ENCODE peak calls at places on chromosomes 1 and 21, in eight cellular contexts. U is psoas muscle, V is stomach, S is left ventricle myocardium inferior, X is mucosa of descending colon, D is PC-3, J is fibroblast of lung, G is astrocyte. Q is an unnamed sample.

GRCh38 chr1:7954683-7955082 is 6.8 kb upstream of the PARK7 start:
- DNase-seq in S (no peak), D (no peak), G (no peak), J (no peak), X (no peak), U (no peak), V (no peak), Q (no peak)

GRCh38 chr1:65799601-65800000 is 6.9 kb downstream of the PDE4B start:
- DNase-seq in V (no peak), S (no peak), D (no peak), G (no peak), U (no peak), X (no peak), J (no peak), Q (no peak)

GRCh38 chr1:237223419-237223818 is 181.4 kb downstream of the RYR2 start:
- DNase-seq in G (no peak), V (no peak), U (no peak), X (no peak), S (no peak), D (no peak), J (no peak), Q (no peak)

GRCh38 chr21:46413365-46413696 is 45.4 kb upstream of the DIP2A start:
- DNase-seq in S (no peak), D (no peak), G (no peak), X (peak; percentile 16), V (no peak), U (no peak), J (no peak), Q (peak; percentile 15)

GRCh38 chr1:90959352-90960206 is 62.3 kb downstream of the ZNF644 start:
- DNase-seq in S (no peak), U (no peak), G (peak; percentile 49), J (peak; percentile 57), V (no peak), D (peak; percentile 51), X (no peak), Q (no peak)

GRCh38 chr21:17461582-17461981 is 51.3 kb upstream of the CXADR start:
- DNase-seq in J (peak; percentile 42), U (no peak), V (no peak), X (no peak), G (peak; percentile 22), S (no peak), D (peak; percentile 12), Q (no peak)

GRCh38 chr1:48526045-48526714 is 54.2 kb upstream of the SPATA6 start:
- DNase-seq in X (no peak), G (no peak), V (peak; percentile 39), J (peak; percentile 7), S (no peak), D (peak; percentile 35), U (no peak), Q (no peak)

GRCh38 chr1:15820478-15820877 is 13.0 kb upstream of the UQCRHL start:
- DNase-seq in U (no peak), V (no peak), D (no peak), S (no peak), J (peak; percentile 60), X (no peak), G (peak; percentile 41), Q (no peak)

GRCh38 chr1:203818399-203818798 is 23.0 kb downstream of the ZBED6 start:
- DNase-seq in D (no peak), J (no peak), U (no peak), V (no peak), X (no peak), S (no peak), G (no peak), Q (no peak)

GRCh38 chr1:27993241-27993640 is 33.5 kb downstream of the XKR8 start:
- DNase-seq in V (no peak), G (no peak), X (no peak), U (no peak), S (no peak), D (no peak), J (no peak), Q (no peak)

GRCh38 chr1:118488776-118489175 is 303.7 kb upstream of the SPAG17 start:
- DNase-seq in J (no peak), U (no peak), X (no peak), D (no peak), S (no peak), V (no peak), G (no peak), Q (no peak)

GRCh38 chr21:41668051-41668541 is 98.8 kb downstream of the RIPK4 start:
- DNase-seq in V (no peak), D (no peak), J (no peak), S (no peak), U (no peak), X (no peak), G (no peak), Q (no peak)

GRCh38 chr1:185010361-185010760 is 35.0 kb upstream of the RNF2 start:
- DNase-seq in X (no peak), J (no peak), U (no peak), V (no peak), D (no peak), G (no peak), S (no peak), Q (no peak)

GRCh38 chr1:111127923-111128643 is 11.8 kb downstream of the DRAM2 start:
- DNase-seq in D (no peak), V (no peak), G (no peak), S (no peak), U (no peak), J (no peak), X (no peak), Q (no peak)

GRCh38 chr1:64851664-64852063 is 106.8 kb downstream of the RAVER2 start:
- DNase-seq in D (no peak), S (no peak), X (no peak), V (no peak), J (no peak), U (no peak), G (no peak), Q (no peak)

GRCh38 chr1:199010933-199011332 is 372.1 kb downstream of the PTPRC start:
- DNase-seq in U (no peak), X (no peak), V (no peak), S (no peak), D (no peak), G (peak; percentile 29), J (peak; percentile 34), Q (no peak)

DNA sequence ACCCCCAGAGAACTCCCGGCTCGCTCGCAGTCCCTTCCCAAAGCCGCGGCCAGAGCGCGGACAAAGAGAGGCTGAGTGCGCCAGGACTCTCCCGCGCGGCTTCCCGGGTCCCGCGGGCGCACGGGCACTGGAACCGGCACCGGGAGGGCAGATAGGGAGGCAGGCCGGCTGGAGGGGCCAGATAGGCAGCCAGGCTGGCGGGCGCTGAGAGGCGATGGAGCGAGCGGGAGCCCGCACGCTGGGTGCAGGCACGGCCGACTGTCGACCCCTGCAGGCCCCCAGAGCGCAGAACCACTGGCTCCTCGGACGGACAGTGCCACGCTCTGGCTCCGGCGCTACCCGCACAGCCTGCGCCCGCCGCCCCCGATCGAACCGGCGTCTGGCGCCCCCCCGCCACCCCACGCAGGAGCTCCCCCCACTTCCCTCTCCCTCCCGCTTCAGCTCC is 634 bp downstream of the SLC6A9 start:
- DNase-seq in J (peak; percentile 45), X (no peak), V (no peak), D (no peak), G (peak; percentile 14), U (peak; percentile 31), S (peak; percentile 42), Q (no peak)
- TF ChIP-seq CTCF in J (peak; percentile 12), X (no peak), V (no peak), D (peak; percentile 23), G (no peak), U (no peak), S (peak; percentile 38), Q (no peak)

GRCh38 chr1:93692983-93693591 is 11.4 kb upstream of the BCAR3 start:
- DNase-seq in U (no peak), J (peak; percentile 91), D (peak; percentile 97), X (no peak), V (no peak), G (peak; percentile 86), S (no peak), Q (no peak)
- H3K4me3 ChIP-seq in U (no peak overlapping the region), J (no peak overlapping the region), D (peak overlapping the region; percentile 43), X (no peak overlapping the region), V (no peak overlapping the region), G (no peak overlapping the region), S (no peak overlapping the region), Q (no peak overlapping the region)

GRCh38 chr1:234983554-234983911 is 145.1 kb downstream of the TOMM20 start:
- DNase-seq in X (no peak), J (no peak), V (no peak), G (no peak), U (no peak), S (no peak), D (no peak), Q (no peak)
- H3K4me1 ChIP-seq in X (peaks cover 61% of the 10 kb centered on the region), J (peaks cover 53% of the 10 kb centered on the region), V (peaks cover 91% of the 10 kb centered on the region), G (peaks cover 69% of the 10 kb centered on the region), U (peaks cover 55% of the 10 kb centered on the region), S (peaks cover 85% of the 10 kb centered on the region), D (peaks cover 70% of the 10 kb centered on the region), Q (peaks cover 66% of the 10 kb centered on the region)

DNA sequence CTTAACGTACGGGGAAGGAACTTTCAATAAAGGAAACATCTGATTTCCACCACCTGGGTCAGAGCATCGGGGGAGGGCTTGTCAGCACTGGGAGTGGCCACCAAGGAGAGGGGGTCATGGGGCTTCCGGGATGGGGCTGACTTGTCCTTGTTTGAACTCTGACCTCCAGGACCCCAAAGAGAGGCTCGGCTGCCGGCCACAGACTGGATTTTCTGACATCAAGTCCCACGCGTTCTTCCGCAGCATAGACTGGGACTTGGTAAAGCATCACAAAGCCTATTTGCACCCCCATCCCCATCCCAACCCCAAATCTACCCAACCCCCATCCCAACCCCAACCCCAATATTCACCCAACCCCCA is 19.5 kb downstream of the FAAP20 start:
- DNase-seq in D (no peak), J (no peak), G (no peak), X (no peak), U (no peak), V (no peak), S (no peak), Q (no peak)
- TF ChIP-seq CTCF in D (no peak), J (no peak), G (no peak), X (no peak), U (no peak), V (no peak), S (no peak), Q (no peak)

DNA sequence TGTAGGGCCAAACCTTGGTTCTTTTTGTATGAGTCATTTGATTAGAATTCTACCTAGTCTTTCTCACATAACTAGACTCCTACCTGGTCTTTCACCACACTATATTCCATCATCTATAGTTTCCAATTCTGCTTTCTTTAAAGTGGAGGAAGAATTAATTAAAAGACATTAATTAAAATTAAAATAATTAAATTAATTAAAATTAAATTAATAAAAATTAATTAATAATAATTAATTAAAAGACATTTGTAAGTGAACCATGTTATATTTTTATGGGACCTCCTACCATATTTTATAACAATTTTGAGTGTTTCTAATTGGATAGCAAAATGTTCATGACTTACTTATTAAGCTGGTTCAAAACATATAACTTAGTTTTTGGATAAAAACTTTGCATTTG is 77.4 kb downstream of the CCDC18 start:
- DNase-seq in G (no peak), S (no peak), D (peak; percentile 17), V (no peak), U (no peak), X (no peak), J (no peak), Q (no peak)
- H3K4me3 ChIP-seq in G (no peak overlapping the region), S (no peak overlapping the region), D (no peak overlapping the region), V (no peak overlapping the region), U (no peak overlapping the region), X (no peak overlapping the region), J (no peak overlapping the region), Q (no peak overlapping the region)